ENCODE peak calls at places on chromosomes 13 and 19, in eight cellular contexts. F, N, Y, I, E, M, R and Z are unnamed samples.

GRCh38 chr19:18460313-18460712 is 22.4 kb upstream of the ISYNA1 start:
- DNase-seq in F (no peak), N (peak), Y (no peak), I (no peak), E (peak), M (no peak), R (no peak), Z (no peak)

GRCh38 chr19:2084993-2085720 is 11.0 kb downstream of the MOB3A start:
- DNase-seq in F (no peak), N (peak), Y (no peak), I (peak), E (peak), M (peak), R (no peak), Z (no peak)

GRCh38 chr13:80340643-80341097 is 256 bp downstream of the SPRY2 start:
- DNase-seq in F (no peak), N (peak), Y (peak), I (peak), E (peak), M (no peak), R (no peak), Z (no peak)

GRCh38 chr13:98083507-98083906 is 59.4 kb upstream of the FARP1 start:
- DNase-seq in F (no peak), N (peak), Y (no peak), I (no peak), E (peak), M (no peak), R (peak), Z (no peak)

GRCh38 chr19:58395979-58396627 is 647 bp downstream of the RNF225 start:
- DNase-seq in F (no peak), N (no peak), Y (no peak), I (no peak), E (no peak), M (no peak), R (no peak), Z (no peak)

GRCh38 chr19:40397568-40397906 is 7.6 kb upstream of the HIPK4 start:
- DNase-seq in F (no peak), N (no peak), Y (no peak), I (no peak), E (no peak), M (no peak), R (no peak), Z (no peak)

GRCh38 chr19:12085074-12085818 is 20.7 kb downstream of the ZNF844 start:
- DNase-seq in F (no peak), N (no peak), Y (no peak), I (no peak), E (peak), M (no peak), R (no peak), Z (no peak)

GRCh38 chr19:39558623-39559117 is 18.7 kb upstream of the EID2 start:
- DNase-seq in F (no peak), N (no peak), Y (no peak), I (no peak), E (no peak), M (no peak), R (no peak), Z (no peak)

GRCh38 chr19:5170329-5170745 is 170.3 kb downstream of the PTPRS start:
- DNase-seq in F (no peak), N (no peak), Y (no peak), I (no peak), E (no peak), M (peak), R (no peak), Z (no peak)

GRCh38 chr13:45718992-45719391 is 16.9 kb downstream of the CBY2 start:
- DNase-seq in F (no peak), N (peak), Y (no peak), I (no peak), E (no peak), M (no peak), R (peak), Z (no peak)

GRCh38 chr13:19822673-19823072 is 39.9 kb upstream of the PSPC1 start:
- DNase-seq in F (no peak), N (no peak), Y (no peak), I (no peak), E (no peak), M (no peak), R (no peak), Z (no peak)

GRCh38 chr13:37899753-37900152 is 30.2 kb upstream of the TRPC4 start:
- DNase-seq in F (no peak), N (no peak), Y (no peak), I (no peak), E (no peak), M (no peak), R (no peak), Z (no peak)

GRCh38 chr19:5935473-5936307 is 21.6 kb downstream of the CAPS start:
- DNase-seq in F (no peak), N (peak), Y (no peak), I (no peak), E (no peak), M (no peak), R (no peak), Z (no peak)

GRCh38 chr19:18419195-18419698 is at the start of gene SSBP4:
- DNase-seq in F (no peak), N (peak), Y (no peak), I (no peak), E (peak), M (peak), R (no peak), Z (no peak)